ENCODE peak calls at places on chromosomes 11 and 22, in seven cellular contexts. B is bronchial epithelial cell; P is choroid plexus epithelial cell; D is stimulated activated CD8-positive, alpha-beta memory T cell treated with anti-CD3 and anti-CD28 coated beads, Interleukin-15, amount 100 ng/mL, for 48 hours; T is dermis microvascular lymphatic vessel endothelial cell; L is pons; K is brain microvascular endothelial cell. X is an unnamed sample.

GRCh38 chr22:35987487-35987886 is 41.1 kb downstream of the RBFOX2 start:
- DNase-seq in B (no peak), P (no peak), D (no peak), T (no peak), L (no peak), K (peak), X (no peak)

GRCh38 chr11:16953620-16954019 is 60.6 kb downstream of the PLEKHA7 start:
- DNase-seq in B (no peak), P (no peak), D (no peak), T (no peak), L (no peak), K (no peak), X (no peak)

GRCh38 chr22:44130076-44130711 is 50.5 kb upstream of the PARVG start:
- DNase-seq in B (peak), P (peak), D (no peak), T (no peak), L (peak), K (no peak), X (no peak)

GRCh38 chr11:85627332-85627997 is at the start of gene DLG2:
- DNase-seq in B (peak), P (peak), D (no peak), T (no peak), L (peak), K (peak), X (no peak)

GRCh38 chr11:60972182-60973030 is 926 bp downstream of the CD6 start:
- DNase-seq in B (no peak), P (no peak), D (no peak), T (no peak), L (no peak), K (no peak), X (no peak)

GRCh38 chr11:13889566-13890214 is 72.8 kb upstream of the SPON1 start:
- DNase-seq in B (no peak), P (no peak), D (no peak), T (no peak), L (no peak), K (no peak), X (no peak)

GRCh38 chr11:80595011-80595410 is 1154.2 kb upstream of the TENM4 start:
- DNase-seq in B (peak), P (peak), D (no peak), T (no peak), L (no peak), K (peak), X (no peak)

GRCh38 chr11:2272241-2272945 is 2.0 kb upstream of the ASCL2 start:
- DNase-seq in B (no peak), P (no peak), D (no peak), T (no peak), L (no peak), K (no peak), X (no peak)

GRCh38 chr22:46964773-46965550 is 202.5 kb downstream of the TBC1D22A start:
- DNase-seq in B (no peak), P (no peak), D (no peak), T (no peak), L (no peak), K (no peak), X (no peak)

GRCh38 chr11:2097998-2098690 is 41.0 kb downstream of the IGF2 start:
- DNase-seq in B (no peak), P (no peak), D (no peak), T (no peak), L (no peak), K (no peak), X (no peak)

GRCh38 chr11:129785383-129786111 is 30.1 kb upstream of the TMEM45B start:
- DNase-seq in B (peak), P (peak), D (no peak), T (peak), L (peak), K (no peak), X (peak)

GRCh38 chr11:69818243-69819108 is 740 bp downstream of the FGF3 start:
- DNase-seq in B (no peak), P (no peak), D (no peak), T (no peak), L (no peak), K (no peak), X (no peak)

GRCh38 chr22:26658671-26659478 is 1.5 kb downstream of the MIAT start:
- DNase-seq in B (peak), P (peak), D (peak), T (no peak), L (no peak), K (peak), X (peak)

GRCh38 chr11:1744879-1745700 is 5.3 kb downstream of the IFITM10 start:
- DNase-seq in B (no peak), P (no peak), D (no peak), T (no peak), L (no peak), K (no peak), X (no peak)

GRCh38 chr22:39625554-39626537 is 55.3 kb downstream of the CACNA1I start:
- DNase-seq in B (no peak), P (no peak), D (no peak), T (no peak), L (no peak), K (no peak), X (no peak)

GRCh38 chr11:46930089-46930488 is 6.5 kb upstream of the CSTPP1 start:
- DNase-seq in B (peak), P (peak), D (no peak), T (no peak), L (no peak), K (peak), X (no peak)

GRCh38 chr11:134388590-134388989 is 23.5 kb downstream of the B3GAT1 start:
- DNase-seq in B (no peak), P (no peak), D (no peak), T (no peak), L (no peak), K (no peak), X (no peak)

GRCh38 chr11:75465701-75466531 is 32.9 kb upstream of the KLHL35 start:
- DNase-seq in B (no peak), P (peak), D (no peak), T (peak), L (no peak), K (peak), X (no peak)

GRCh38 chr11:72254299-72254993 is 10.5 kb upstream of the PHOX2A start:
- DNase-seq in B (no peak), P (no peak), D (no peak), T (no peak), L (no peak), K (no peak), X (peak)

GRCh38 chr11:133968300-133968699 is 11.5 kb upstream of the IGSF9B start:
- DNase-seq in B (no peak), P (no peak), D (no peak), T (no peak), L (no peak), K (no peak), X (no peak)

GRCh38 chr11:32312865-32313403 is 122.4 kb downstream of the WT1 start:
- DNase-seq in B (peak), P (peak), D (peak), T (peak), L (peak), K (peak), X (peak)

GRCh38 chr11:128859563-128860441 is 7.3 kb downstream of the KCNJ1 start:
- DNase-seq in B (peak), P (peak), D (peak), T (peak), L (peak), K (peak), X (peak)

GRCh38 chr11:37946155-37946766 is 1348.2 kb upstream of the RAG2 start:
- DNase-seq in B (peak), P (peak), D (no peak), T (no peak), L (peak), K (peak), X (no peak)

GRCh38 chr11:117281159-117281558 is 10.0 kb upstream of the BACE1-AS start:
- DNase-seq in B (peak), P (peak), D (no peak), T (no peak), L (no peak), K (peak), X (no peak)

GRCh38 chr22:41830174-41830573 is 2.7 kb upstream of the SREBF2 start:
- DNase-seq in B (no peak), P (no peak), D (no peak), T (no peak), L (no peak), K (no peak), X (no peak)

GRCh38 chr22:18075101-18075730 is 2.6 kb upstream of the PEX26 start:
- DNase-seq in B (no peak), P (no peak), D (no peak), T (no peak), L (no peak), K (no peak), X (no peak)

GRCh38 chr11:69905611-69906452 is 86.6 kb upstream of the FGF3 start:
- DNase-seq in B (no peak), P (no peak), D (no peak), T (no peak), L (no peak), K (no peak), X (no peak)